ENCODE peak calls at places on chromosomes 6 and 20, in seven cellular contexts. G is T-helper 2 cell, I is HCEC 1CT, J is Peyer's patch, U is AG10803, K is kidney glomerular epithelial cell, A is NCI-H1105 treated with DMSO at 0.1 percent for 48 hours. X is an unnamed sample.

GRCh38 chr6:137391061-137391814 is 103.0 kb downstream of the OLIG3 start:
- DNase-seq in G (no peak), I (no peak), J (no peak), U (no peak), K (no peak), A (no peak), X (no peak)

GRCh38 chr6:122049341-122049740 is 350.1 kb upstream of the HSF2 start:
- DNase-seq in G (no peak), I (peak), J (no peak), U (peak), K (no peak), A (no peak), X (peak)

GRCh38 chr6:45072673-45073072 is 255.5 kb upstream of the RUNX2 start:
- DNase-seq in G (no peak), I (no peak), J (no peak), U (no peak), K (no peak), A (no peak), X (no peak)

GRCh38 chr6:29709178-29709576 is 14.1 kb upstream of the HLA-F start:
- DNase-seq in G (no peak), I (no peak), J (no peak), U (no peak), K (no peak), A (no peak), X (no peak)

GRCh38 chr6:120186080-120186479 is 836.5 kb upstream of the MAN1A1 start:
- DNase-seq in G (no peak), I (no peak), J (no peak), U (no peak), K (no peak), A (no peak), X (no peak)

GRCh38 chr6:29530671-29531310 is 28.7 kb downstream of the UBD start:
- DNase-seq in G (no peak), I (no peak), J (no peak), U (no peak), K (no peak), A (no peak), X (no peak)

GRCh38 chr20:61525781-61526431 is 273.8 kb downstream of the CDH4 start:
- DNase-seq in G (no peak), I (peak), J (no peak), U (peak), K (no peak), A (no peak), X (no peak)

GRCh38 chr6:132122871-132123270 is 171.7 kb upstream of the CCN2 start:
- DNase-seq in G (no peak), I (peak), J (no peak), U (no peak), K (peak), A (no peak), X (peak)

GRCh38 chr6:34181903-34182302 is 36.0 kb upstream of the GRM4 start:
- DNase-seq in G (no peak), I (no peak), J (no peak), U (no peak), K (no peak), A (no peak), X (no peak)

GRCh38 chr6:82612475-82612874 is 248.9 kb downstream of the TPBG start:
- DNase-seq in G (no peak), I (no peak), J (no peak), U (no peak), K (no peak), A (peak), X (peak)

GRCh38 chr20:17690144-17690543 is 8.1 kb upstream of the RRBP1 start:
- DNase-seq in G (no peak), I (no peak), J (no peak), U (no peak), K (no peak), A (no peak), X (no peak)

GRCh38 chr6:165774903-165775608 is 112.0 kb upstream of the PDE10A start:
- DNase-seq in G (no peak), I (no peak), J (no peak), U (peak), K (no peak), A (peak), X (peak)